ENCODE peak calls at places on chromosome 6, in eight cellular contexts. C, U, K, Y, W, S, H and O are unnamed samples.

GRCh38 chr6:142152731-142153130 is 5.7 kb downstream of the VTA1 start:
- DNase-seq in C (no peak), U (no peak), K (peak; percentile 92), Y (peak; percentile 21), W (no peak), S (no peak), H (no peak), O (no peak)

GRCh38 chr6:10383312-10384063 is 31.4 kb downstream of the TFAP2A start:
- DNase-seq in C (no peak), U (peak; percentile 13), K (no peak), Y (peak; percentile 57), W (peak; percentile 48), S (peak; percentile 50), H (peak; percentile 66), O (peak; percentile 30)

GRCh38 chr6:41685641-41686380 is 47.5 kb downstream of the MDFI start:
- DNase-seq in C (no peak), U (no peak), K (no peak), Y (no peak), W (no peak), S (no peak), H (no peak), O (no peak)

GRCh38 chr6:25017932-25018581 is 82.3 kb upstream of the RIPOR2 start:
- DNase-seq in C (peak; percentile 75), U (peak; percentile 53), K (peak; percentile 75), Y (peak; percentile 79), W (no peak), S (peak; percentile 94), H (peak; percentile 81), O (peak; percentile 83)

GRCh38 chr6:144033816-144034540 is 25.9 kb upstream of the PLAGL1 start:
- DNase-seq in C (peak; percentile 12), U (no peak), K (peak; percentile 94), Y (peak; percentile 42), W (no peak), S (no peak), H (peak; percentile 8), O (no peak)

GRCh38 chr6:146111864-146112263 is 83.0 kb downstream of the GRM1 start:
- DNase-seq in C (no peak), U (no peak), K (no peak), Y (no peak), W (no peak), S (peak; percentile 10), H (no peak), O (no peak)

GRCh38 chr6:40353967-40354452 is 233.2 kb downstream of the LRFN2 start:
- DNase-seq in C (no peak), U (no peak), K (no peak), Y (no peak), W (no peak), S (no peak), H (no peak), O (no peak)

GRCh38 chr6:16238057-16238657 is at the start of gene GMPR:
- DNase-seq in C (peak; percentile 81), U (peak; percentile 65), K (peak; percentile 79), Y (peak; percentile 59), W (peak; percentile 84), S (peak; percentile 45), H (peak; percentile 66), O (peak; percentile 74)

GRCh38 chr6:38171997-38172738 is 352.6 kb downstream of the ZFAND3 start:
- DNase-seq in C (no peak), U (no peak), K (no peak), Y (no peak), W (no peak), S (no peak), H (no peak), O (no peak)

GRCh38 chr6:134853111-134854055 is 96.5 kb downstream of the ALDH8A1 start:
- DNase-seq in C (peak; percentile 60), U (peak; percentile 82), K (peak; percentile 81), Y (peak; percentile 73), W (no peak), S (no peak), H (no peak), O (no peak)

DNA sequence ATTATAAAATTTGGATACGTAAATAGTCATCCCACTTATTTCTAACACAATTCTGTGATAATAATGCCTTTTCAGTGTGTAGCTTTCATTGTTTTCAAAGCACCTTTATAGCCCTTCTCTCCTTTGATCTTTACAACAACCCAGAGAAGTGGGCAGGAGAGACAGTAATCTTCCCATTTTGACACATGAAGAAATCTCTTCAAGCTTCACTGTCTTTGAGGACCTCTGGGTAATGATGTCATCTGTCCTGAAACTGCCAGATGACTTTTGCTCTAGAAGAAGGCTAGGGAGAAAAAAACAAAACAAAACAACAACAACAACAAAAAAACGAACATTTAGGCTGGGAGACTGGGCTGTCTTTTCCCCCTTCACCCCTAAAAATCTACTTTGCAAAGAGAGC is 203.0 kb downstream of the KCNQ5 start:
- DNase-seq in C (no peak), U (no peak), K (no peak), Y (no peak), W (no peak), S (no peak), H (no peak), O (no peak)
- H3K4me1 ChIP-seq in C (no peaks in the 10 kb centered on the region), U (no peaks in the 10 kb centered on the region), K (peaks cover 34% of the 10 kb centered on the region), Y (peaks cover 34% of the 10 kb centered on the region), W (no peaks in the 10 kb centered on the region), S (no peaks in the 10 kb centered on the region), H (no peaks in the 10 kb centered on the region), O (no peaks in the 10 kb centered on the region)

GRCh38 chr6:43491750-43492661 is 14.6 kb downstream of the TJAP1 start:
- DNase-seq in C (no peak), U (no peak), K (peak; percentile 89), Y (no peak), W (peak; percentile 52), S (no peak), H (no peak), O (no peak)

GRCh38 chr6:43493833-43494232 is 16.3 kb downstream of the LRRC73 start:
- DNase-seq in C (peak; percentile 60), U (no peak), K (no peak), Y (no peak), W (no peak), S (no peak), H (no peak), O (no peak)

GRCh38 chr6:43493230-43493629 is 15.9 kb downstream of the TJAP1 start:
- DNase-seq in C (no peak), U (no peak), K (no peak), Y (no peak), W (no peak), S (no peak), H (no peak), O (no peak)

GRCh38 chr6:43494321-43494720 is 15.8 kb downstream of the LRRC73 start:
- DNase-seq in C (no peak), U (no peak), K (no peak), Y (no peak), W (no peak), S (no peak), H (no peak), O (no peak)

DNA sequence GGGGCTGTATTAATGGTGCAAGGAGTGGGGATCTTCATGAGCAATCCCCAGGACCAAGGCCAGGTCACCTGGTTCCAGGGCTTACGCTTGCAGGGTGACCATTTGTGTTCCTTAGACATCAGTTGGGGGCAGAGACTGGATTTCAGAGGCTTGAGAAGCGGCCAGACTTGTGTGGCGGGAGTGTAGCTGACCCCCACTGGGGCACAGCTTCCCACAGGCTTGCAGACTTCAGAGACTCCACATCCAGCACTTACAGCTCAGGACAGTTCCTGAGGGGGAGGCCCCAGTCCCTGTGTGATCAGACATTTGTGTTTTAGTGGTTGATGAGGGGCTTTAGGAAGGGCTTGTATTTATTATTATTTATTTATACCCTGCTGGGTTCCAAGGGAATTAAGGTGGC is 15.3 kb downstream of the TJAP1 start:
- DNase-seq in C (no peak), U (no peak), K (peak; percentile 67), Y (no peak), W (no peak), S (no peak), H (no peak), O (no peak)
- TF ChIP-seq EZH2phosphoT487 in C (no peak), U (no peak), K (no peak), Y (no peak), W (no peak), S (no peak), H (no peak), O (no peak)

GRCh38 chr6:108294297-108294786 is 512 bp upstream of the AFG1L start:
- DNase-seq in C (no peak), U (no peak), K (no peak), Y (no peak), W (peak; percentile 18), S (no peak), H (no peak), O (no peak)

GRCh38 chr6:108293527-108294296 is 1.1 kb upstream of the AFG1L start:
- DNase-seq in C (no peak), U (no peak), K (no peak), Y (no peak), W (no peak), S (no peak), H (no peak), O (no peak)

GRCh38 chr6:108294787-108295625 is at the start of gene AFG1L:
- DNase-seq in C (peak; percentile 93), U (peak; percentile 76), K (peak; percentile 93), Y (peak; percentile 71), W (peak; percentile 93), S (peak; percentile 96), H (peak; percentile 91), O (peak; percentile 83)

DNA sequence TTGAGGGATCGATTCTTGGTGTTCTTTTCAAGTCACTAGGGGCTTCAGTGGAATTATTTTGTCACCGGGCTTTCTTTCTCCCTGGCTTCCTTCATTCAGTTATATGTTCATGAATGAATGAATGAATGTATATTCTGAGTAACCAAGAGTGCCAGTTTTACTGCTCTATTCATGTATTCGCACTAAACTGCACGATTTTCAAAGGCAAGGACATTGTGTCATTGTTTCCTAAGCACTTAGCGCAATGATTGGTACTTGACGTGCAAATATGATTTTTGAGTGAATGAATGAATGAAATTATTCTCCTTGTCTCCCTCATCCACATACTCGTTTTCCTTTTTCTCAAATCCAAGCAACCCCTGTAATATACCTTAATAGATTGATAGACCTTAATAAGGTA is 822 bp downstream of the AFG1L start:
- DNase-seq in C (no peak), U (no peak), K (no peak), Y (no peak), W (no peak), S (no peak), H (no peak), O (no peak)
- H2AFZ ChIP-seq in C (peak overlapping the region; percentile 90), U (peak overlapping the region; percentile 39), K (peak overlapping the region; percentile 97), Y (peak overlapping the region; percentile 97), W (peak overlapping the region; percentile 93), S (peak overlapping the region; percentile 93), H (peak overlapping the region; percentile 99), O (peak overlapping the region; percentile 96)

GRCh38 chr6:157984686-157985225 is 3.1 kb downstream of the SYNJ2 start:
- DNase-seq in C (no peak), U (no peak), K (no peak), Y (no peak), W (no peak), S (no peak), H (no peak), O (no peak)

GRCh38 chr6:157982580-157983438 is 1.1 kb downstream of the SYNJ2 start:
- DNase-seq in C (no peak), U (no peak), K (peak; percentile 74), Y (peak; percentile 66), W (no peak), S (peak; percentile 47), H (peak; percentile 39), O (peak; percentile 40)

GRCh38 chr6:157984165-157984564 is 2.5 kb downstream of the SYNJ2 start:
- DNase-seq in C (no peak), U (no peak), K (no peak), Y (no peak), W (no peak), S (no peak), H (no peak), O (no peak)

GRCh38 chr6:157982297-157982579 is 575 bp downstream of the SYNJ2 start:
- DNase-seq in C (peak; percentile 72), U (no peak), K (peak; percentile 74), Y (no peak), W (no peak), S (peak; percentile 86), H (peak; percentile 74), O (peak; percentile 29)

GRCh38 chr6:157983439-157984119 is 1.9 kb downstream of the SYNJ2 start:
- DNase-seq in C (no peak), U (no peak), K (peak; percentile 77), Y (no peak), W (no peak), S (no peak), H (no peak), O (no peak)
- H3K4me1 ChIP-seq in C (peaks cover 29% of the 10 kb centered on the region), U (peaks cover 17% of the 10 kb centered on the region), K (peaks cover 17% of the 10 kb centered on the region), Y (peaks cover 38% of the 10 kb centered on the region), W (peaks cover 12% of the 10 kb centered on the region), S (peaks cover 37% of the 10 kb centered on the region), H (peaks cover 13% of the 10 kb centered on the region), O (no peaks in the 10 kb centered on the region)